ENCODE peak calls at places on chromosomes 6 and 20, in six cellular contexts. W is IMR-90; A is effector memory CD4-positive, alpha-beta T cell; C is neural progenitor cell; X is SK-N-SH; T is mammary epithelial cell. S is an unnamed sample. For H3K27me3, the result is how much of the 10 kb centered on the place peaks cover.

GRCh38 chr6:164322533-164322932 is 908.0 kb downstream of the QKI start:
- DNase-seq in T (peak), W (no peak), X (no peak), C (no peak), A (no peak), S (peak)

GRCh38 chr20:63004607-63005211 is 2.1 kb downstream of the BHLHE23 start:
- DNase-seq in X (no peak), T (no peak), C (peak), A (no peak), W (no peak), S (peak)

GRCh38 chr20:15494841-15495240 is 1078.4 kb downstream of the KIF16B start:
- DNase-seq in A (no peak), W (no peak), T (no peak), C (no peak), X (no peak), S (no peak)

GRCh38 chr20:33373735-33374605 is 27.3 kb downstream of the CDK5RAP1 start:
- DNase-seq in W (peak), A (no peak), T (peak), C (no peak), X (no peak), S (peak)

GRCh38 chr6:110708295-110708965 is 106.8 kb downstream of the CDK19 start:
- DNase-seq in W (peak), C (no peak), X (no peak), T (no peak), A (no peak), S (peak)

GRCh38 chr20:4243071-4243470 is 227.7 kb upstream of the RNF24 start:
- DNase-seq in X (no peak), T (no peak), W (no peak), C (peak), A (no peak), S (no peak)

GRCh38 chr6:81613606-81614005 is 138.9 kb downstream of the TENT5A start:
- DNase-seq in A (no peak), X (no peak), T (peak), C (no peak), W (peak), S (peak)

GRCh38 chr20:38880952-38881735 is 45.1 kb upstream of the FAM83D start:
- DNase-seq in W (no peak), A (no peak), T (no peak), C (no peak), X (no peak), S (no peak)

GRCh38 chr6:111122458-111123286 is 35.4 kb downstream of the SLC16A10 start:
- DNase-seq in C (peak), W (no peak), T (no peak), A (no peak), X (no peak), S (no peak)

GRCh38 chr6:90106449-90106848 is 190.2 kb downstream of the BACH2 start:
- DNase-seq in T (no peak), W (no peak), A (no peak), X (no peak), C (no peak), S (peak)

GRCh38 chr6:1062786-1063545 is 248.9 kb upstream of the FOXQ1 start:
- DNase-seq in T (no peak), X (no peak), C (peak), A (no peak), W (peak), S (no peak)

GRCh38 chr6:138287144-138287955 is 69.1 kb upstream of the PBOV1 start:
- DNase-seq in C (peak), A (no peak), T (peak), X (peak), W (no peak), S (peak)

GRCh38 chr20:34037767-34038166 is 44.1 kb downstream of the RALY start:
- DNase-seq in T (no peak), X (no peak), A (no peak), W (peak), C (no peak), S (no peak)

GRCh38 chr6:46526607-46527006 is 35.4 kb upstream of the RCAN2 start:
- DNase-seq in T (no peak), W (no peak), X (no peak), A (no peak), C (no peak), S (no peak)

GRCh38 chr6:34390531-34391013 is 1.9 kb downstream of the NUDT3 start:
- DNase-seq in A (no peak), W (no peak), X (no peak), T (no peak), C (no peak), S (no peak)

GRCh38 chr6:36399970-36400369 is 12.5 kb upstream of the ETV7 start:
- DNase-seq in A (no peak), W (no peak), C (no peak), T (no peak), X (no peak), S (no peak)

GRCh38 chr20:24663496-24663895 is 194.1 kb downstream of the SYNDIG1 start:
- DNase-seq in A (no peak), W (no peak), X (no peak), T (no peak), C (no peak), S (no peak)

GRCh38 chr20:24665741-24666191 is 196.3 kb downstream of the SYNDIG1 start:
- DNase-seq in X (no peak), T (no peak), W (no peak), C (no peak), A (no peak), S (no peak)

GRCh38 chr20:24662756-24663399 is 193.4 kb downstream of the SYNDIG1 start:
- DNase-seq in A (no peak), X (peak), C (no peak), T (no peak), W (peak), S (no peak)

GRCh38 chr20:24664266-24664986 is 195.0 kb downstream of the SYNDIG1 start:
- DNase-seq in C (no peak), X (no peak), A (no peak), T (no peak), W (no peak), S (no peak)

GRCh38 chr20:24665196-24665595 is 195.8 kb downstream of the SYNDIG1 start:
- DNase-seq in X (no peak), W (no peak), T (no peak), A (no peak), C (no peak), S (no peak)
- H3K27me3 ChIP-seq in X (under half), W (under half), T (under half), A (under half), C (under half), S (under half)

GRCh38 chr6:3456794-3457709 is at the start of gene SLC22A23:
- DNase-seq in A (peak), T (peak), W (no peak), X (peak), C (peak), S (peak)

GRCh38 chr6:3455490-3456394 is 1.1 kb downstream of the SLC22A23 start:
- DNase-seq in T (peak), X (peak), C (peak), A (no peak), W (no peak), S (no peak)

GRCh38 chr6:3455121-3455489 is 1.7 kb downstream of the SLC22A23 start:
- DNase-seq in W (no peak), T (peak), A (no peak), C (no peak), X (no peak), S (peak)

GRCh38 chr6:3457710-3458605 is 1.1 kb upstream of the SLC22A23 start:
- DNase-seq in X (peak), W (no peak), A (no peak), C (peak), T (no peak), S (peak)

DNA sequence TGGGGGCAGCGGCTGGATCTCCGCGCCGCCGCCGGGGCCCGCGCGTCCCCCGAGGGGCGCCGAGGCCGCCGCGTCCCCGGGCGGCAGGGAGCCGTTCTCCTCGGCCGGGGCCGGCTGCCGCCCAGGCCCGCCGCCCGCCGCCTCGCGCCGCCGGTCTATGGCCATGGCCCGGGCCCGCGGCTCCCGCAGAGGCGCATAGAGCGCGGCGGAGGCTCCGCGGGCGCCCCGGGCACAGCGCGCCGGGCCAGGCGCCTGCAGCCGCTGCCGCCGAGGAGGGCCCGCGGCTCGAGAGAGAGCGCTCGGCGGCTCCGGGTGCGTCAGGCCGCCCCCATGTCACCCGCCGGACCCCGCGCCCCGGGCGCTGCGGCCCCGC is 469 bp downstream of the SLC22A23 start:
- DNase-seq in T (no peak), C (no peak), W (no peak), X (peak), A (no peak), S (no peak)
- H3K27me3 ChIP-seq in T (under half), C (half or more), W (half or more), X (half or more), A (under half), S (under half)

DNA sequence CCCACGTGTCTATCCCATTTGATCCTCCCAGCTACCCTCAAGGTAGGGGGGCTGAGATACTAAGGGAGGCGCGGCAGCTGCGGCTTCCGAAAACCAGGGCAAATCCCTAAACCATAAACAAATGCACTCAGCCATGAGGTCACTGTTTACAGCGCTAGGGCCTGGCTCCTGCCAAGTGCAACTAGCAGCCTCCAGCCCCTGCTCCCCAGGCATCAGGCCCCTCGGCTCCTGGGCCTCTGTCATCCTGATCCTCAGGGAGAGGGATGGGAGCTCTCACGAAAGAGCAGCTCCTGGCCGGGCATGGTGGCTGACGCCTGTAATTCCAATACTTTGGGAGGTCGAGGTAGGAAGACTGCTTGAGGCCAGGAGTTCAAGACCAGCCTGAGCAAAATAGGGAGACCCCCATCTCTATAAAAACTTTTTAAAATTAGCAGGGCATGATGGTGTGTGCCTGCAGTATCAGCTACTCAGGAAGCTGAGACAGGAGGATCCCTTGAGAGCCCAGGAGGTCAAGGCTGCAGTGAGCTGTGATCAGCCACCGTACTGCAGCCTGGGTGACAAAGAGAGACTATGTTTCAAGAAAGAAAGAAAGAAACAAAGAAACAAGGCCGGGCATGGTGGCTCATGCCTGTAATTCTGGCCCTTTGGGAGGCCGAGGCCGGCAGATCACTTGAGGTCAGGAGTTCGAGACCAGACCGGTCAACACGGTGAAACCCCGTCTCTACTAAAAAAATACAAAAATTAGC is 42.5 kb upstream of the TLDC2 start:
- DNase-seq in A (no peak), T (no peak), C (no peak), W (peak), X (no peak), S (no peak)
- H3K27me3 ChIP-seq in A (under half), T (under half), C (under half), W (under half), X (under half), S (under half)

GRCh38 chr6:57074383-57074782 is 15.6 kb upstream of the ZNF451 start:
- DNase-seq in T (no peak), X (no peak), W (no peak), C (no peak), A (no peak), S (no peak)
- H3K27me3 ChIP-seq in T (under half), X (under half), W (under half), C (under half), A (under half), S (under half)

GRCh38 chr6:149938571-149939462 is 3.0 kb upstream of the ULBP2 start:
- DNase-seq in X (peak), W (no peak), T (no peak), A (peak), C (no peak), S (no peak)

GRCh38 chr6:149940673-149940984 is 1.2 kb upstream of the ULBP2 start:
- DNase-seq in T (no peak), A (no peak), X (no peak), W (no peak), C (no peak), S (no peak)

GRCh38 chr6:149942461-149942829 is 631 bp downstream of the ULBP2 start:
- DNase-seq in C (no peak), A (no peak), T (no peak), X (no peak), W (no peak), S (no peak)

GRCh38 chr6:149939909-149940672 is 1.7 kb upstream of the ULBP2 start:
- DNase-seq in T (no peak), W (no peak), X (no peak), C (no peak), A (no peak), S (no peak)

DNA sequence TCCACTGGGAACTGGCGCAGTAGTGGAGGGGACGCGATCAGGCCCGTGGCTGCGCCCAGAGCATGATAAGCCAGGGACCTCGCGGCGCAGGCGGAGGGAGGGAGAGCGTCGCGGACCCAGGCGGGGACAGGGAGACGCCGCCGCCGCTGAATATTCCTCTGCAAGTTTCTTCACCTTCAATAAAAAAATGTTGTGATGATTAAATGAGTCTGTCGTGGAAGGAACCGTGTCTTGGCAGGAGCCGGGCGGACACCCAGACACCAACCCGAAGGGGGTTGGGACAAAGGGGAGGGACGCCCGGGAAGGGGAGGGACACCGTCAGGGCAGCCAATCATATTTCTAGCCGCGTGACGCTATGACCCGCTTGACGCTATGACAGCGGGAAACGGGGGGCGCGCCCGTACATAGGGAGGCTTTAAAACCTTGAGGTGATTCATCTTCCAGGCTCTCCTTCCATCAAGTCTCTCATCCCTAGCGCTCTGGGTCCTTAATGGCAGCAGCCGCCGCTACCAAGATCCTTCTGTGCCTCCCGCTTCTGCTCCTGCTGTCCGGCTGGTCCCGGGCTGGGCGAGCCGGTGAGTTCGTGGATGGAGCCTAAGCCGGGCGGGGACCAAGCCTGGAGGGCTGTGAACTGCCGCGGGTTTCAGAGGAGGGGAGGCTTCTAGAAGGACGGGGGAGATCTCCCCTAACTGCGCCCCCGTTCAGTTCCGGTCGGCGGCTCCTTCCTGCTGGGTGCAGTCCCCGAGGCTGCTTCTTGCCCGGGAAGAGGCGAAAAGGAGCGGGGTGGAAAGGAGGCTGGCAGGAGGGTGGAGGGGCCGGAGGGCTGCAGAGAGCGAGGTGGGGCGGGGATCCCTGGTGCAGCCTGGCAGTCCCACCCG is at the start of gene ULBP2:
- DNase-seq in A (peak), X (peak), W (peak), C (peak), T (peak), S (peak)
- H3K27me3 ChIP-seq in A (under half), X (under half), W (under half), C (half or more), T (under half), S (under half)